ENCODE peak calls at places on chromosomes 1 and 21, in eight cellular contexts. One of them, this sample, is unnamed.

GRCh38 chr1:174723815-174724214 is 275.9 kb upstream of the CACYBP start:
- DNase-seq in NCI-H1694 treated with DMSO at 0.1 percent for 48 hours: no peak
- DNase-seq in stomach: no peak
- DNase-seq in ELF-1: no peak
- DNase-seq in OCI-LY7: no peak
- DNase-seq in stimulated activated CD8-positive, alpha-beta memory T cell treated with anti-CD3 and anti-CD28 coated beads, Interleukin-15, amount 100 ng/mL, for 4 hours: no peak
- DNase-seq in NCI-H526 treated with DMSO at 0.1 percent for 48 hours: no peak
- DNase-seq in H4: no peak
- DNase-seq in this sample: no peak

GRCh38 chr21:16040601-16041000 is 310.8 kb downstream of the USP25 start:
- DNase-seq in NCI-H1694 treated with DMSO at 0.1 percent for 48 hours: no peak
- DNase-seq in stomach: no peak
- DNase-seq in ELF-1: no peak
- DNase-seq in OCI-LY7: no peak
- DNase-seq in stimulated activated CD8-positive, alpha-beta memory T cell treated with anti-CD3 and anti-CD28 coated beads, Interleukin-15, amount 100 ng/mL, for 4 hours: no peak
- DNase-seq in NCI-H526 treated with DMSO at 0.1 percent for 48 hours: no peak
- DNase-seq in H4: peak
- DNase-seq in this sample: no peak

GRCh38 chr1:11407301-11407994 is 71.5 kb upstream of the DISP3 start:
- DNase-seq in NCI-H1694 treated with DMSO at 0.1 percent for 48 hours: no peak
- DNase-seq in stomach: no peak
- DNase-seq in ELF-1: no peak
- DNase-seq in OCI-LY7: peak
- DNase-seq in stimulated activated CD8-positive, alpha-beta memory T cell treated with anti-CD3 and anti-CD28 coated beads, Interleukin-15, amount 100 ng/mL, for 4 hours: no peak
- DNase-seq in NCI-H526 treated with DMSO at 0.1 percent for 48 hours: no peak
- DNase-seq in H4: peak
- DNase-seq in this sample: no peak

GRCh38 chr1:228145050-228145343 is 4.7 kb upstream of the GJC2 start:
- DNase-seq in NCI-H1694 treated with DMSO at 0.1 percent for 48 hours: no peak
- DNase-seq in stomach: no peak
- DNase-seq in ELF-1: no peak
- DNase-seq in OCI-LY7: no peak
- DNase-seq in stimulated activated CD8-positive, alpha-beta memory T cell treated with anti-CD3 and anti-CD28 coated beads, Interleukin-15, amount 100 ng/mL, for 4 hours: no peak
- DNase-seq in NCI-H526 treated with DMSO at 0.1 percent for 48 hours: no peak
- DNase-seq in H4: no peak
- DNase-seq in this sample: no peak

GRCh38 chr1:64171797-64172281 is 31.6 kb upstream of the UBE2U start:
- DNase-seq in NCI-H1694 treated with DMSO at 0.1 percent for 48 hours: no peak
- DNase-seq in stomach: no peak
- DNase-seq in ELF-1: no peak
- DNase-seq in OCI-LY7: no peak
- DNase-seq in stimulated activated CD8-positive, alpha-beta memory T cell treated with anti-CD3 and anti-CD28 coated beads, Interleukin-15, amount 100 ng/mL, for 4 hours: no peak
- DNase-seq in NCI-H526 treated with DMSO at 0.1 percent for 48 hours: no peak
- DNase-seq in H4: peak
- DNase-seq in this sample: peak

GRCh38 chr1:91520940-91521507 is 20.4 kb downstream of the CDC7 start:
- DNase-seq in NCI-H1694 treated with DMSO at 0.1 percent for 48 hours: no peak
- DNase-seq in stomach: no peak
- DNase-seq in ELF-1: no peak
- DNase-seq in OCI-LY7: no peak
- DNase-seq in stimulated activated CD8-positive, alpha-beta memory T cell treated with anti-CD3 and anti-CD28 coated beads, Interleukin-15, amount 100 ng/mL, for 4 hours: no peak
- DNase-seq in NCI-H526 treated with DMSO at 0.1 percent for 48 hours: no peak
- DNase-seq in H4: no peak
- DNase-seq in this sample: no peak

GRCh38 chr1:68495968-68496679 is 758 bp downstream of the DEPDC1 start:
- DNase-seq in NCI-H1694 treated with DMSO at 0.1 percent for 48 hours: peak
- DNase-seq in stomach: no peak
- DNase-seq in ELF-1: no peak
- DNase-seq in OCI-LY7: peak
- DNase-seq in stimulated activated CD8-positive, alpha-beta memory T cell treated with anti-CD3 and anti-CD28 coated beads, Interleukin-15, amount 100 ng/mL, for 4 hours: no peak
- DNase-seq in NCI-H526 treated with DMSO at 0.1 percent for 48 hours: peak
- DNase-seq in H4: peak
- DNase-seq in this sample: peak

GRCh38 chr1:117241512-117241911 is 30.8 kb upstream of the VTCN1 start:
- DNase-seq in NCI-H1694 treated with DMSO at 0.1 percent for 48 hours: no peak
- DNase-seq in stomach: no peak
- DNase-seq in ELF-1: no peak
- DNase-seq in OCI-LY7: no peak
- DNase-seq in stimulated activated CD8-positive, alpha-beta memory T cell treated with anti-CD3 and anti-CD28 coated beads, Interleukin-15, amount 100 ng/mL, for 4 hours: no peak
- DNase-seq in NCI-H526 treated with DMSO at 0.1 percent for 48 hours: no peak
- DNase-seq in H4: no peak
- DNase-seq in this sample: no peak

GRCh38 chr1:158016651-158017335 is 23.3 kb downstream of the KIRREL1 start:
- DNase-seq in NCI-H1694 treated with DMSO at 0.1 percent for 48 hours: no peak
- DNase-seq in stomach: no peak
- DNase-seq in ELF-1: no peak
- DNase-seq in OCI-LY7: no peak
- DNase-seq in stimulated activated CD8-positive, alpha-beta memory T cell treated with anti-CD3 and anti-CD28 coated beads, Interleukin-15, amount 100 ng/mL, for 4 hours: no peak
- DNase-seq in NCI-H526 treated with DMSO at 0.1 percent for 48 hours: no peak
- DNase-seq in H4: no peak
- DNase-seq in this sample: no peak

GRCh38 chr1:157819886-157820285 is at the start of gene FCRL1:
- DNase-seq in NCI-H1694 treated with DMSO at 0.1 percent for 48 hours: no peak
- DNase-seq in stomach: no peak
- DNase-seq in ELF-1: no peak
- DNase-seq in OCI-LY7: peak
- DNase-seq in stimulated activated CD8-positive, alpha-beta memory T cell treated with anti-CD3 and anti-CD28 coated beads, Interleukin-15, amount 100 ng/mL, for 4 hours: no peak
- DNase-seq in NCI-H526 treated with DMSO at 0.1 percent for 48 hours: no peak
- DNase-seq in H4: no peak
- DNase-seq in this sample: peak

GRCh38 chr1:9269721-9270120 is 23.0 kb upstream of the SPSB1 start:
- DNase-seq in NCI-H1694 treated with DMSO at 0.1 percent for 48 hours: no peak
- DNase-seq in stomach: no peak
- DNase-seq in ELF-1: no peak
- DNase-seq in OCI-LY7: no peak
- DNase-seq in stimulated activated CD8-positive, alpha-beta memory T cell treated with anti-CD3 and anti-CD28 coated beads, Interleukin-15, amount 100 ng/mL, for 4 hours: no peak
- DNase-seq in NCI-H526 treated with DMSO at 0.1 percent for 48 hours: no peak
- DNase-seq in H4: no peak
- DNase-seq in this sample: no peak

GRCh38 chr1:30461640-30462039 is 261.7 kb downstream of the MATN1 start:
- DNase-seq in NCI-H1694 treated with DMSO at 0.1 percent for 48 hours: no peak
- DNase-seq in stomach: peak
- DNase-seq in ELF-1: no peak
- DNase-seq in OCI-LY7: no peak
- DNase-seq in stimulated activated CD8-positive, alpha-beta memory T cell treated with anti-CD3 and anti-CD28 coated beads, Interleukin-15, amount 100 ng/mL, for 4 hours: no peak
- DNase-seq in NCI-H526 treated with DMSO at 0.1 percent for 48 hours: no peak
- DNase-seq in H4: no peak
- DNase-seq in this sample: no peak

GRCh38 chr1:195030793-195031192 is 1577.4 kb downstream of the KCNT2 start:
- DNase-seq in NCI-H1694 treated with DMSO at 0.1 percent for 48 hours: no peak
- DNase-seq in stomach: no peak
- DNase-seq in ELF-1: no peak
- DNase-seq in OCI-LY7: no peak
- DNase-seq in stimulated activated CD8-positive, alpha-beta memory T cell treated with anti-CD3 and anti-CD28 coated beads, Interleukin-15, amount 100 ng/mL, for 4 hours: no peak
- DNase-seq in NCI-H526 treated with DMSO at 0.1 percent for 48 hours: no peak
- DNase-seq in H4: no peak
- DNase-seq in this sample: no peak

GRCh38 chr1:173853074-173853473 is 14.7 kb downstream of the GAS5 start:
- DNase-seq in NCI-H1694 treated with DMSO at 0.1 percent for 48 hours: no peak
- DNase-seq in stomach: no peak
- DNase-seq in ELF-1: peak
- DNase-seq in OCI-LY7: no peak
- DNase-seq in stimulated activated CD8-positive, alpha-beta memory T cell treated with anti-CD3 and anti-CD28 coated beads, Interleukin-15, amount 100 ng/mL, for 4 hours: no peak
- DNase-seq in NCI-H526 treated with DMSO at 0.1 percent for 48 hours: no peak
- DNase-seq in H4: peak
- DNase-seq in this sample: no peak

GRCh38 chr1:112706505-112707216 is at the start of gene RHOC:
- DNase-seq in NCI-H1694 treated with DMSO at 0.1 percent for 48 hours: no peak
- DNase-seq in stomach: peak
- DNase-seq in ELF-1: peak
- DNase-seq in OCI-LY7: peak
- DNase-seq in stimulated activated CD8-positive, alpha-beta memory T cell treated with anti-CD3 and anti-CD28 coated beads, Interleukin-15, amount 100 ng/mL, for 4 hours: no peak
- DNase-seq in NCI-H526 treated with DMSO at 0.1 percent for 48 hours: peak
- DNase-seq in H4: no peak
- DNase-seq in this sample: peak

GRCh38 chr1:29395724-29396437 is 159.6 kb downstream of the PTPRU start:
- DNase-seq in NCI-H1694 treated with DMSO at 0.1 percent for 48 hours: no peak
- DNase-seq in stomach: no peak
- DNase-seq in ELF-1: no peak
- DNase-seq in OCI-LY7: no peak
- DNase-seq in stimulated activated CD8-positive, alpha-beta memory T cell treated with anti-CD3 and anti-CD28 coated beads, Interleukin-15, amount 100 ng/mL, for 4 hours: no peak
- DNase-seq in NCI-H526 treated with DMSO at 0.1 percent for 48 hours: no peak
- DNase-seq in H4: no peak
- DNase-seq in this sample: no peak

GRCh38 chr1:194117582-194117981 is 931.2 kb upstream of the B3GALT2 start:
- DNase-seq in NCI-H1694 treated with DMSO at 0.1 percent for 48 hours: no peak
- DNase-seq in stomach: no peak
- DNase-seq in ELF-1: peak
- DNase-seq in OCI-LY7: peak
- DNase-seq in stimulated activated CD8-positive, alpha-beta memory T cell treated with anti-CD3 and anti-CD28 coated beads, Interleukin-15, amount 100 ng/mL, for 4 hours: no peak
- DNase-seq in NCI-H526 treated with DMSO at 0.1 percent for 48 hours: no peak
- DNase-seq in H4: no peak
- DNase-seq in this sample: peak

This sample was measured in NB4.